ENCODE peak calls at places on chromosomes 1 and 21, in six cellular contexts. Z, V, X, B, H and D are unnamed samples.

GRCh38 chr1:245085508-245086095 is 69.2 kb upstream of the KIF26B start:
- DNase-seq in Z (no peak), H (no peak), X (no peak), V (no peak), B (no peak), D (no peak)

GRCh38 chr1:46764406-46764805 is 34.4 kb upstream of the CYP4B1 start:
- DNase-seq in B (no peak), H (no peak), X (no peak), Z (no peak), V (no peak), D (no peak)

GRCh38 chr21:38830667-38831525 is 25.2 kb downstream of the ETS2 start:
- DNase-seq in H (no peak), Z (no peak), B (no peak), X (no peak), V (no peak), D (no peak)

GRCh38 chr1:86972262-86972661 is 57.8 kb downstream of the HS2ST1 start:
- DNase-seq in H (no peak), X (no peak), V (no peak), B (no peak), Z (peak; percentile 36), D (no peak)

GRCh38 chr1:74467786-74468377 is 44.5 kb downstream of the LRRC53 start:
- DNase-seq in B (no peak), Z (no peak), X (no peak), H (no peak), V (no peak), D (no peak)

GRCh38 chr1:24117722-24118409 is 5.9 kb upstream of the MYOM3 start:
- DNase-seq in V (no peak), B (no peak), H (no peak), Z (peak; percentile 32), X (peak; percentile 43), D (no peak)

GRCh38 chr1:81801834-81802531 is 1.2 kb downstream of the ADGRL2 start:
- DNase-seq in H (peak; percentile 85), Z (peak; percentile 39), B (no peak), V (peak; percentile 38), X (no peak), D (peak; percentile 72)

GRCh38 chr1:206703647-206704046 is 18.9 kb downstream of the MAPKAPK2 start:
- DNase-seq in H (no peak), V (no peak), X (no peak), Z (no peak), B (no peak), D (peak; percentile 48)

GRCh38 chr1:8347635-8348034 is 29.7 kb downstream of the SLC45A1 start:
- DNase-seq in B (no peak), Z (no peak), H (peak; percentile 60), X (no peak), V (no peak), D (no peak)

GRCh38 chr21:33027401-33028185 is 1.9 kb downstream of the OLIG2 start:
- DNase-seq in B (no peak), H (peak; percentile 83), X (no peak), V (no peak), Z (no peak), D (peak; percentile 27)

GRCh38 chr1:165355977-165356811 is at the start of gene LMX1A:
- DNase-seq in Z (no peak), V (no peak), X (peak; percentile 14), H (peak; percentile 84), B (peak; percentile 32), D (no peak)

GRCh38 chr1:29516063-29516820 is 279.9 kb downstream of the PTPRU start:
- DNase-seq in Z (peak; percentile 19), X (no peak), H (no peak), V (no peak), B (no peak), D (peak; percentile 26)

GRCh38 chr21:41677671-41678015 is 89.2 kb downstream of the RIPK4 start:
- DNase-seq in Z (no peak), H (no peak), B (no peak), V (no peak), X (no peak), D (no peak)

GRCh38 chr1:10033359-10033845 is 644 bp downstream of the UBE4B start:
- DNase-seq in H (no peak), B (no peak), Z (no peak), V (peak; percentile 20), X (peak; percentile 18), D (peak; percentile 62)

GRCh38 chr1:10693497-10694273 is 102.8 kb downstream of the CASZ1 start:
- DNase-seq in B (no peak), V (peak; percentile 31), X (peak; percentile 28), H (peak; percentile 92), Z (no peak), D (no peak)

GRCh38 chr21:33775100-33775828 is 133.0 kb downstream of the ITSN1 start:
- DNase-seq in Z (no peak), X (no peak), V (no peak), H (no peak), B (no peak), D (no peak)

GRCh38 chr1:30400436-30400975 is 322.9 kb downstream of the MATN1 start:
- DNase-seq in V (no peak), B (no peak), Z (no peak), H (no peak), X (no peak), D (no peak)

GRCh38 chr1:113282011-113282896 is 108.1 kb upstream of the MAGI3 start:
- DNase-seq in H (no peak), Z (no peak), V (no peak), B (no peak), X (no peak), D (no peak)

GRCh38 chr1:37602750-37603694 is 7.3 kb upstream of the GNL2 start:
- DNase-seq in Z (no peak), B (no peak), X (peak; percentile 56), H (no peak), V (no peak), D (no peak)

GRCh38 chr1:109535971-109536491 is 3.6 kb upstream of the GPR61 start:
- DNase-seq in B (no peak), V (no peak), Z (no peak), X (no peak), H (no peak), D (peak; percentile 79)

GRCh38 chr1:41305576-41306365 is 55.5 kb upstream of the FOXO6 start:
- DNase-seq in B (no peak), Z (peak; percentile 10), X (no peak), V (no peak), H (no peak), D (no peak)

GRCh38 chr1:156549831-156550230 is 22.5 kb downstream of the IQGAP3 start:
- DNase-seq in X (no peak), H (no peak), B (no peak), Z (no peak), V (no peak), D (peak; percentile 39)

GRCh38 chr1:153626929-153627796 is at the start of gene S100A13:
- DNase-seq in Z (peak; percentile 69), X (peak; percentile 85), V (peak; percentile 87), H (peak; percentile 94), B (peak; percentile 65), D (peak; percentile 92)

GRCh38 chr1:147473735-147474049 is 67.6 kb upstream of the BCL9 start:
- DNase-seq in V (no peak), X (no peak), Z (no peak), B (no peak), H (no peak), D (no peak)

GRCh38 chr1:32960342-32960741 is 4.3 kb downstream of the RNF19B start:
- DNase-seq in H (no peak), Z (no peak), V (no peak), B (no peak), X (no peak), D (no peak)

GRCh38 chr1:153945131-153945794 is 1.3 kb downstream of the DENND4B start:
- DNase-seq in Z (peak; percentile 51), B (no peak), V (peak; percentile 41), X (no peak), H (no peak), D (peak; percentile 77)

GRCh38 chr1:107433635-107434378 is 293.0 kb downstream of the NTNG1 start:
- DNase-seq in B (no peak), Z (no peak), H (no peak), X (no peak), V (no peak), D (no peak)

GRCh38 chr1:184210048-184210447 is 158.5 kb downstream of the TSEN15 start:
- DNase-seq in H (no peak), B (no peak), Z (no peak), V (no peak), X (no peak), D (peak; percentile 68)

GRCh38 chr1:21175324-21175669 is 1.4 kb downstream of the EIF4G3 start:
- DNase-seq in H (no peak), X (no peak), Z (peak; percentile 49), V (no peak), B (no peak), D (peak; percentile 72)

GRCh38 chr21:34813266-34813886 is 144.6 kb downstream of the CLIC6 start:
- DNase-seq in H (no peak), V (no peak), X (no peak), Z (peak; percentile 53), B (no peak), D (no peak)

GRCh38 chr1:36118396-36118795 is 6.6 kb downstream of the COL8A2 start:
- DNase-seq in B (no peak), Z (no peak), V (no peak), X (no peak), H (no peak), D (no peak)

GRCh38 chr1:151993734-151994496 is at the start of gene S100A10:
- DNase-seq in Z (peak; percentile 79), H (peak; percentile 96), B (peak; percentile 60), V (peak; percentile 82), X (no peak), D (peak; percentile 91)
- TF ChIP-seq POLR2A in Z (no peak), H (peak; percentile 86), B (peak; percentile 73), V (peak; percentile 72), X (peak; percentile 89), D (no peak)

GRCh38 chr1:234638832-234639799 is 29.1 kb upstream of the IRF2BP2 start:
- DNase-seq in H (no peak), Z (no peak), B (no peak), V (no peak), X (peak; percentile 60), D (no peak)
- H3K27ac ChIP-seq in H (no peak overlapping the region), Z (peak overlapping the region; percentile 42), B (no peak overlapping the region), V (no peak overlapping the region), X (peak overlapping the region; percentile 76), D (no peak overlapping the region)

GRCh38 chr1:56921486-56921885 is 44.3 kb downstream of the C8B start:
- DNase-seq in V (no peak), Z (no peak), H (no peak), B (no peak), X (no peak), D (no peak)

GRCh38 chr1:56922507-56922906 is 43.3 kb downstream of the C8B start:
- DNase-seq in X (no peak), B (no peak), H (no peak), V (no peak), Z (no peak), D (no peak)

GRCh38 chr1:56920551-56920950 is 45.3 kb downstream of the C8B start:
- DNase-seq in X (no peak), Z (no peak), B (no peak), V (no peak), H (no peak), D (no peak)

GRCh38 chr1:56923207-56923606 is 42.6 kb downstream of the C8B start:
- DNase-seq in X (no peak), V (no peak), Z (no peak), H (no peak), B (no peak), D (no peak)

GRCh38 chr1:56922070-56922469 is 43.7 kb downstream of the C8B start:
- DNase-seq in H (no peak), V (no peak), X (no peak), Z (no peak), B (no peak), D (no peak)
- TF ChIP-seq EP300 in H (no peak), V (no peak), X (no peak), Z (no peak), B (no peak), D (no peak)

GRCh38 chr1:200738733-200739498 is at the start of gene CAMSAP2:
- DNase-seq in V (peak; percentile 94), B (peak; percentile 77), X (peak; percentile 87), Z (peak; percentile 85), H (peak; percentile 95), D (peak; percentile 97)
- TF ChIP-seq POLR2A in V (peak; percentile 84), B (peak; percentile 72), X (peak; percentile 31), Z (no peak), H (peak; percentile 58), D (peak; percentile 93)